ENCODE peak calls at places on chromosomes 16 and 17, in nine cellular contexts. N, P, V, R, T, Y, E, X and Z are unnamed samples. For H3K4me1 and H3K9me3, the result is how much of the 10 kb centered on the place peaks cover.

GRCh38 chr16:52470601-52471000 is 76.3 kb downstream of the TOX3 start:
- DNase-seq in P (no peak), V (no peak), Y (no peak), T (no peak), E (no peak), N (no peak), X (no peak), R (no peak), Z (no peak)

GRCh38 chr17:71441098-71441497 is 679.7 kb upstream of the SOX9 start:
- DNase-seq in X (peak), N (no peak), E (no peak), V (no peak), R (no peak), T (no peak), Y (no peak), P (peak), Z (no peak)

GRCh38 chr17:1010086-1010450 is 13.1 kb downstream of the TIMM22 start:
- DNase-seq in R (no peak), Y (no peak), V (no peak), T (no peak), N (no peak), E (no peak), X (no peak), P (no peak), Z (no peak)

GRCh38 chr16:17470871-17471744 is at the start of gene XYLT1:
- DNase-seq in R (peak), N (peak), V (peak), X (peak), Y (peak), T (peak), E (peak), P (no peak), Z (no peak)

GRCh38 chr16:84973226-84973625 is 38.1 kb downstream of the ZDHHC7 start:
- DNase-seq in R (no peak), V (no peak), P (no peak), X (no peak), Y (no peak), T (no peak), E (no peak), N (no peak), Z (no peak)

GRCh38 chr17:22303096-22303495 is 610.8 kb downstream of the KCNJ18 start:
- DNase-seq in P (no peak), V (no peak), R (no peak), E (no peak), X (no peak), N (no peak), T (no peak), Y (no peak), Z (no peak)

GRCh38 chr17:4381690-4382671 is 15.5 kb upstream of the UBE2G1 start:
- DNase-seq in T (no peak), E (no peak), Y (no peak), P (no peak), V (no peak), N (no peak), R (no peak), X (no peak), Z (no peak)

GRCh38 chr17:8867361-8867981 is at the start of gene PIK3R6:
- DNase-seq in X (no peak), R (no peak), Y (no peak), P (no peak), V (no peak), N (no peak), E (peak), T (no peak), Z (no peak)

GRCh38 chr16:21990381-21990944 is 10.5 kb downstream of the PDZD9 start:
- DNase-seq in V (no peak), T (no peak), X (no peak), R (no peak), N (no peak), Y (no peak), E (no peak), P (no peak), Z (no peak)

GRCh38 chr16:14476183-14476582 is 153.9 kb downstream of the PARN start:
- DNase-seq in R (no peak), N (no peak), T (no peak), E (no peak), Y (no peak), X (no peak), P (no peak), V (no peak), Z (no peak)

GRCh38 chr17:65936013-65936412 is 255.9 kb downstream of the CEP112 start:
- DNase-seq in Y (no peak), R (no peak), N (no peak), E (no peak), X (no peak), T (no peak), V (no peak), P (no peak), Z (no peak)

GRCh38 chr17:48375356-48375755 is 54.7 kb downstream of the SKAP1 start:
- DNase-seq in V (no peak), Y (no peak), E (no peak), X (no peak), N (no peak), P (no peak), R (no peak), T (no peak), Z (no peak)

GRCh38 chr16:61684566-61684965 is 351.7 kb downstream of the CDH8 start:
- DNase-seq in V (no peak), X (no peak), N (no peak), P (no peak), Y (no peak), E (no peak), R (no peak), T (no peak), Z (no peak)

GRCh38 chr17:65163990-65164495 is 26.9 kb downstream of the RGS9 start:
- DNase-seq in R (no peak), V (no peak), E (no peak), Y (no peak), N (no peak), T (no peak), X (no peak), P (peak), Z (no peak)

GRCh38 chr17:72604518-72604917 is 483.7 kb downstream of the SOX9 start:
- DNase-seq in E (no peak), X (no peak), P (no peak), R (no peak), N (no peak), V (no peak), Y (no peak), T (no peak), Z (no peak)

GRCh38 chr17:78358538-78359215 is 1.2 kb downstream of the SOCS3 start:
- DNase-seq in E (no peak), P (peak), R (no peak), Y (no peak), V (no peak), T (no peak), X (no peak), N (no peak), Z (no peak)

GRCh38 chr17:37026534-37026875 is 77.8 kb downstream of the AATF start:
- DNase-seq in R (no peak), P (no peak), E (no peak), V (no peak), Y (no peak), X (no peak), N (no peak), T (no peak), Z (no peak)

DNA sequence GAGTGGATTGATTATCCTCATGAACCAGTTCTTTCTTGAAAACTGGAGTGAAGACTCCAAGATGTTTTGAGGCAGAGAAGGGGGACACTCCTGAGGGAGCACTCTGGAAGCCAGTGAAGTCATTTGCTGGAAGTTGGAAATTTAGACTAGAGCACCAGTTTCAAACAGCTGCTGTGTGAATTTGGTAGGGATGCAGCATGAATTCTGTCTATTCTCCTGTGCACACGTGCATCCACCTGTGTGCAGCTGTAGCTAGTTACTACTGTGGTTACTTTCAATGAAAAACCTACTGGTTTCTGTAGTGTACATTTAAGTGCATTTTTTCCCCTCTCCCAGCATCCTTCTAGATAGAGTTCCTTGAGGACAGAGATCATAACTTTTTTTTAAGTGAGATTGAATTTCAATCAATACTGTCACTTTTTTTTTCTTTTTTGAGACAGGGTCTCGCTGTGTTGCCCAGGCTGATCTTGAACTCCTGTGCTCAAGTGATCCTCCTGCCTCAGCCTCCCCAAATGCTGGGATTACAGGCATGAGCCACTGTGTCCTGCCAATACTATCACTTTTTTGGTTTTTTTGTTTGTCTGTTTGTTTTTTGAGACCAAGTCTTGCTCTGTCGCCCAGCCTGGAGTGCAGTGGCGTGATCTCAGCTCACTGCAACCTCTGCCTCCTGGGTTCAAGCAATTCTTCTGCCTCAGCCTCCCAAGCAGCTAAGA is 65.8 kb downstream of the TUBD1 start:
- DNase-seq in T (no peak), E (no peak), P (no peak), V (no peak), X (no peak), Y (no peak), N (no peak), R (no peak), Z (no peak)
- H3K4me1 ChIP-seq in T (half or more), E (under half), P (half or more), V (under half), X (under half), Y (under half), N (under half), R (half or more), Z (under half)

DNA sequence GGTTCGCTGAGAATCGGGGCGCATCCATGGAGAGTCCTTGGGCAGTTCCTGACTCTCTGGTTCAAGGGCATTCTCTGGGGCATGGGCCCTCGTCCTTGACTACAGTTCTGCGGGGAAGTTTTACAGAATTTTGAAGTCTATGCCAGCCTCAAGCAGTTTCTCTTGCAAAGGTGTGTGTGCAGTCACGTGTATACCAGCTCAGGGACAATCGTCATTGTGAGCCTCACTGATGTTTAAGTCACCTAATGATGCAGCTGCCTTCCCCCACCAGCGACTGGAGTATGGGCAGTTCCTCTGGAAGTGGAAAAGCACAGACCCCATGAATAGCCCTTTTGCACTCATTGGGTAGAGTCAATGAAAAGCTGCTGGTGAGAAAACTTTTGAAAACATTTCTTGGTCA is 1.3 kb downstream of the PLCG2 start:
- DNase-seq in E (no peak), Y (no peak), T (no peak), X (no peak), V (no peak), R (no peak), N (no peak), P (no peak), Z (no peak)
- H3K27ac ChIP-seq in E (no peak), Y (no peak), T (no peak), X (no peak), V (no peak), R (no peak), N (no peak), P (no peak), Z (no peak)

DNA sequence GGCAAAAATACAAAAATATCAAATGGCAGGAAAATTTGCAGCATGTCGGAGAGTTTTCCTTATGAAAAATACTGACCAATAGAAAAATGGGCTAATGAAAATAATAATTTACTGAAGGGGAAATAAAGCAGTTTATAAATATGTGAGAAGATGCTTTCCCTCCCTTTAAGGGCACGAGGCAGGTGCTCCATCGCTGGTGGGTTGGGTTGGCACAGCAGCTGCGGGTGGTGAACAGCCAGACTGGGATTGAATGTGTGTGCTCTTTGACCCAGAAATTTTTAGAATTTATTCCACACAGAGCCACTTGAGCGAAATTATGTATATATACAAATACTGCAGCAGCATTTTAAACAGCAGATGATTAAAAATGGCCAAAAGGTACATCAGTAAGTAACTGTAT is 109.1 kb upstream of the ZNF750 start:
- DNase-seq in Y (no peak), T (no peak), X (no peak), P (no peak), V (no peak), R (no peak), E (no peak), N (no peak), Z (no peak)
- H3K9me3 ChIP-seq in Y (under half), T (under half), X (under half), P (half or more), V (under half), R (under half), E (under half), N (half or more), Z (under half)

GRCh38 chr17:50103941-50104340 is 8.8 kb downstream of the PDK2 start:
- DNase-seq in X (no peak), T (no peak), P (no peak), E (no peak), R (no peak), V (no peak), Y (no peak), N (no peak), Z (no peak)
- H3K4me1 ChIP-seq in X (under half), T (under half), P (under half), E (under half), R (under half), V (under half), Y (half or more), N (under half), Z (under half)

DNA sequence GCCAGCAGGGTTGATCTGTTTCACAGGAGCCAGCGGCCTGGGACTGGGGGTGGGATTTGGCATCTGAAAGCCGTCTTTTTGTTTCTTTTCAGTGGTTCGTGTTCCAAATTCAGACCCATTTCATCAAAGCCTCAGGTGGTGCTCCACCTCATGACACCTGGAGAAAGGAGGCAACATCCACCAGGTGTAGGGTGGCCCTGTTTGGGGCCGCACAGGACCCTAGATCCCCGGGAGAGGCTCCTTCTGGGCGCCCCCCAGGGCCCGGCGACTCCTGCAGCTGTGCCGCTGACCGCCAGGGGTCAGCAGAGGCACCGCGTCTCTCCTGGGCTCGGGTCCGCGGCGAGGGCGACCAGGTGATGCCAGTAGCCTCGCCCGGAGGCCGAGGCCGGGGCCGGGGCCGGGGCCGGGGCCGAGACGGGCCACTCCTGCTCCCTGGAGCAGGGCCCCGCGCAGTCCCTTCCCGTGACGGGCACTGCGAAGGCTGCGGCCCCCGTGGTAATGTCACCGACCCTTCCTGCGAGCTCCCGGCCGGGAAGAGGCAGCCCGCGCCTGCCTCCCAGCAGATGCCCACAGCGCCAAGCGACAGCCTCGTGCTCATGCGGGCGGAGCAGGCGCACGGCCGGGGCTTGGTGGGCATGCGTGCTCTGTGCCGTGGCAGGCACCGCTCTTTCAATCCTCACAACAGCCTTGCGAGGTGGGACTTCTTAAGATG is 118.6 kb downstream of the C16orf78 start:
- DNase-seq in V (no peak), T (no peak), R (peak), X (peak), Y (peak), E (peak), P (peak), N (peak), Z (peak)
- H3K27ac ChIP-seq in V (no peak), T (no peak), R (no peak), X (no peak), Y (peak), E (no peak), P (no peak), N (no peak), Z (no peak)

DNA sequence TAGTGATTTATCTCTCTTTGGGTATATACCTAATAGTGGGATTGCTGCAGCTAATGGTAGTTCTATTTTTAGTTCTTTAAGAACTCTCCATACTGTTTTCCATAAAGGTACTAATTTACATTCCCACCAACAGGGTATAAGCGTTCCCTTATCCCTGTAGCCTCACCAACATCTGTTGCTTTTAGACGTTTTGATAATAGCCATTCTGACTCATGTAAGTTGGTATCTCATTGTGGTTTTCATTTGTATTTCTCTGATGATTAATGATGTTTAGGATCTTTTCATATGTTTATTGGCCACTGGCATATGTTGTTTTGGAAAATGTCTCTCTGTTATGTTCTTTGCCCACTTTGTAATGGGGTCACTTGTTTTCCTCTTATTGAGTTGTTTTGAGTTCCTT is 88.5 kb upstream of the ZNF267 start:
- DNase-seq in P (no peak), V (no peak), R (no peak), X (no peak), Y (no peak), E (no peak), T (no peak), N (no peak), Z (no peak)
- H3K9me3 ChIP-seq in P (under half), V (under half), R (under half), X (under half), Y (under half), E (half or more), T (under half), N (under half), Z (under half)